ENCODE peak calls at places on chromosomes 12 and 14, in five cellular contexts. One of them, this sample, is unnamed.

GRCh38 chr14:101839236-101839635 is 77.7 kb downstream of the PPP2R5C start:
- DNase-seq in lower leg skin: no peak
- DNase-seq in fibroblast of mammary gland: no peak
- DNase-seq in neural progenitor cell: no peak
- DNase-seq in gastrocnemius medialis: no peak
- DNase-seq in this sample: no peak

GRCh38 chr14:103561381-103562134 is 899 bp downstream of the BAG5 start:
- DNase-seq in lower leg skin: peak; percentile 35
- DNase-seq in fibroblast of mammary gland: peak; percentile 62
- DNase-seq in neural progenitor cell: peak; percentile 71
- DNase-seq in gastrocnemius medialis: peak; percentile 50
- DNase-seq in this sample: peak; percentile 48

GRCh38 chr12:26576266-26576665 is 256.7 kb downstream of the ITPR2 start:
- DNase-seq in lower leg skin: no peak
- DNase-seq in fibroblast of mammary gland: no peak
- DNase-seq in neural progenitor cell: no peak
- DNase-seq in gastrocnemius medialis: no peak
- DNase-seq in this sample: no peak

GRCh38 chr12:55707841-55708694 is at the start of gene ITGA7:
- DNase-seq in lower leg skin: no peak
- DNase-seq in fibroblast of mammary gland: no peak
- DNase-seq in neural progenitor cell: peak; percentile 97
- DNase-seq in gastrocnemius medialis: peak; percentile 78
- DNase-seq in this sample: no peak

GRCh38 chr12:117085318-117085947 is 13.8 kb downstream of the TESC start:
- DNase-seq in lower leg skin: no peak
- DNase-seq in fibroblast of mammary gland: no peak
- DNase-seq in neural progenitor cell: no peak
- DNase-seq in gastrocnemius medialis: no peak
- DNase-seq in this sample: no peak

GRCh38 chr12:100229036-100229635 is 28.5 kb downstream of the ACTR6 start:
- DNase-seq in lower leg skin: no peak
- DNase-seq in fibroblast of mammary gland: peak; percentile 30
- DNase-seq in neural progenitor cell: no peak
- DNase-seq in gastrocnemius medialis: no peak
- DNase-seq in this sample: no peak

GRCh38 chr14:93708800-93709199 is 79.5 kb downstream of the PRIMA1 start:
- DNase-seq in lower leg skin: no peak
- DNase-seq in fibroblast of mammary gland: no peak
- DNase-seq in neural progenitor cell: no peak
- DNase-seq in gastrocnemius medialis: no peak
- DNase-seq in this sample: no peak

GRCh38 chr12:6113691-6114475 is 10.6 kb downstream of the VWF start:
- DNase-seq in lower leg skin: no peak
- DNase-seq in fibroblast of mammary gland: no peak
- DNase-seq in neural progenitor cell: no peak
- DNase-seq in gastrocnemius medialis: no peak
- DNase-seq in this sample: no peak

GRCh38 chr12:100927825-100928224 is 133.2 kb downstream of the ANO4 start:
- DNase-seq in lower leg skin: no peak
- DNase-seq in fibroblast of mammary gland: peak; percentile 88
- DNase-seq in neural progenitor cell: no peak
- DNase-seq in gastrocnemius medialis: no peak
- DNase-seq in this sample: peak; percentile 19

GRCh38 chr12:64528616-64529015 is 76.7 kb downstream of the TBK1 start:
- DNase-seq in lower leg skin: no peak
- DNase-seq in fibroblast of mammary gland: peak; percentile 45
- DNase-seq in neural progenitor cell: no peak
- DNase-seq in gastrocnemius medialis: no peak
- DNase-seq in this sample: no peak

GRCh38 chr12:69720748-69721147 is 17.9 kb upstream of the RAB3IP start:
- DNase-seq in lower leg skin: no peak
- DNase-seq in fibroblast of mammary gland: no peak
- DNase-seq in neural progenitor cell: no peak
- DNase-seq in gastrocnemius medialis: no peak
- DNase-seq in this sample: no peak

GRCh38 chr12:24088751-24089150 is 139.3 kb upstream of the SOX5 start:
- DNase-seq in lower leg skin: no peak
- DNase-seq in fibroblast of mammary gland: peak; percentile 36
- DNase-seq in neural progenitor cell: no peak
- DNase-seq in gastrocnemius medialis: no peak
- DNase-seq in this sample: no peak

GRCh38 chr14:70013269-70013873 is 134.2 kb downstream of the SMOC1 start:
- DNase-seq in lower leg skin: no peak
- DNase-seq in fibroblast of mammary gland: peak; percentile 43
- DNase-seq in neural progenitor cell: peak; percentile 68
- DNase-seq in gastrocnemius medialis: no peak
- DNase-seq in this sample: no peak

GRCh38 chr12:30694971-30695326 is 720 bp downstream of the IPO8 start:
- DNase-seq in lower leg skin: no peak
- DNase-seq in fibroblast of mammary gland: peak; percentile 36
- DNase-seq in neural progenitor cell: peak; percentile 64
- DNase-seq in gastrocnemius medialis: peak; percentile 26
- DNase-seq in this sample: no peak

GRCh38 chr12:25236190-25236589 is 14.5 kb downstream of the KRAS start:
- DNase-seq in lower leg skin: no peak
- DNase-seq in fibroblast of mammary gland: peak; percentile 41
- DNase-seq in neural progenitor cell: no peak
- DNase-seq in gastrocnemius medialis: no peak
- DNase-seq in this sample: peak; percentile 33

GRCh38 chr12:49131973-49132461 is 822 bp upstream of the TUBA1B start:
- DNase-seq in lower leg skin: peak; percentile 42
- DNase-seq in fibroblast of mammary gland: peak; percentile 76
- DNase-seq in neural progenitor cell: no peak
- DNase-seq in gastrocnemius medialis: no peak
- DNase-seq in this sample: no peak

GRCh38 chr12:129357233-129357632 is 504.0 kb downstream of the GLT1D1 start:
- DNase-seq in lower leg skin: no peak
- DNase-seq in fibroblast of mammary gland: no peak
- DNase-seq in neural progenitor cell: no peak
- DNase-seq in gastrocnemius medialis: no peak
- DNase-seq in this sample: no peak

GRCh38 chr12:58026892-58027891 is 85.8 kb downstream of the ATP23 start:
- DNase-seq in lower leg skin: no peak
- DNase-seq in fibroblast of mammary gland: no peak
- DNase-seq in neural progenitor cell: no peak
- DNase-seq in gastrocnemius medialis: no peak
- DNase-seq in this sample: peak; percentile 7

GRCh38 chr12:42450248-42450647 is 124.3 kb downstream of the PPHLN1 start:
- DNase-seq in lower leg skin: no peak
- DNase-seq in fibroblast of mammary gland: peak; percentile 71
- DNase-seq in neural progenitor cell: no peak
- DNase-seq in gastrocnemius medialis: no peak
- DNase-seq in this sample: no peak

GRCh38 chr12:64826234-64826633 is 1.8 kb downstream of the TBC1D30 start:
- DNase-seq in lower leg skin: no peak
- DNase-seq in fibroblast of mammary gland: peak; percentile 56
- DNase-seq in neural progenitor cell: peak; percentile 90
- DNase-seq in gastrocnemius medialis: no peak
- DNase-seq in this sample: peak; percentile 54

GRCh38 chr12:123705935-123706334 is 6.2 kb upstream of the ATP6V0A2 start:
- DNase-seq in lower leg skin: no peak
- DNase-seq in fibroblast of mammary gland: peak; percentile 39
- DNase-seq in neural progenitor cell: no peak
- DNase-seq in gastrocnemius medialis: no peak
- DNase-seq in this sample: no peak

GRCh38 chr12:118649765-118650585 is 273.6 kb downstream of the SUDS3 start:
- DNase-seq in lower leg skin: no peak
- DNase-seq in fibroblast of mammary gland: no peak
- DNase-seq in neural progenitor cell: no peak
- DNase-seq in gastrocnemius medialis: no peak
- DNase-seq in this sample: no peak

GRCh38 chr12:128613821-128614220 is 209.9 kb downstream of the SLC15A4 start:
- DNase-seq in lower leg skin: no peak
- DNase-seq in fibroblast of mammary gland: no peak
- DNase-seq in neural progenitor cell: peak; percentile 56
- DNase-seq in gastrocnemius medialis: no peak
- DNase-seq in this sample: no peak

GRCh38 chr12:4829793-4830162 is 79.9 kb upstream of the KCNA1 start:
- DNase-seq in lower leg skin: no peak
- DNase-seq in fibroblast of mammary gland: no peak
- DNase-seq in neural progenitor cell: no peak
- DNase-seq in gastrocnemius medialis: no peak
- DNase-seq in this sample: no peak

GRCh38 chr12:11862794-11863193 is 207.9 kb upstream of the BCL2L14 start:
- DNase-seq in lower leg skin: no peak
- DNase-seq in fibroblast of mammary gland: peak; percentile 64
- DNase-seq in neural progenitor cell: no peak
- DNase-seq in gastrocnemius medialis: no peak
- DNase-seq in this sample: peak; percentile 78

GRCh38 chr14:103118019-103118662 is 5.1 kb upstream of the TNFAIP2 start:
- DNase-seq in lower leg skin: peak; percentile 76
- DNase-seq in fibroblast of mammary gland: peak; percentile 59
- DNase-seq in neural progenitor cell: no peak
- DNase-seq in gastrocnemius medialis: peak; percentile 72
- DNase-seq in this sample: no peak

GRCh38 chr14:55850803-55851202 is 267.4 kb upstream of the PELI2 start:
- DNase-seq in lower leg skin: peak; percentile 54
- DNase-seq in fibroblast of mammary gland: peak; percentile 58
- DNase-seq in neural progenitor cell: no peak
- DNase-seq in gastrocnemius medialis: no peak
- DNase-seq in this sample: peak; percentile 35
- H3K4me3 ChIP-seq in lower leg skin: no peak overlapping the region
- H3K4me3 ChIP-seq in fibroblast of mammary gland: no peak overlapping the region
- H3K4me3 ChIP-seq in neural progenitor cell: no peak overlapping the region
- H3K4me3 ChIP-seq in gastrocnemius medialis: no peak overlapping the region
- H3K4me3 ChIP-seq in this sample: no peak overlapping the region

GRCh38 chr14:56117765-56118610 is at the start of gene PELI2:
- DNase-seq in lower leg skin: peak; percentile 66
- DNase-seq in fibroblast of mammary gland: peak; percentile 43
- DNase-seq in neural progenitor cell: peak; percentile 87
- DNase-seq in gastrocnemius medialis: peak; percentile 62
- DNase-seq in this sample: peak; percentile 40
- TF ChIP-seq CTCF in lower leg skin: no peak
- TF ChIP-seq CTCF in fibroblast of mammary gland: no peak
- TF ChIP-seq CTCF in neural progenitor cell: peak; percentile 19
- TF ChIP-seq CTCF in gastrocnemius medialis: no peak
- TF ChIP-seq CTCF in this sample: peak; percentile 33

DNA sequence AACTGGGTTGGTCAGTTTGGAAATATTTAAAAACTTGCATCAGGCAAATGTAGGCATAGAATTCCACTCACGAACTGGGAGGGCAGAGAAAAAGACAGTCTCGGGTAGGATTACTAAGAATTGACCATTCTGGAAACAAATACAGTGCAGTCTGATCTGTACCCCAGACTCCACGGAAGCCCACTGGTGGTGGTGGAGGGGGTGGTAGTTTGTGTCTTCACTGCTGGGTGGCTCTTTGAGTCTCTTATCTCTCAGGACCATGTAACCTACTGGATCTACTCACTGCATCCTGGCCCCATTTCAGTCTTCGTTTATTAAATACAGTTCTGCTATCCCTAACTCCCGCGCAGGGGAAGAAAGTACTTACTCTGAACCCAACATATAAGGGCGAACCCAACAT is 1.8 kb downstream of the SLC2A3 start:
- DNase-seq in lower leg skin: no peak
- DNase-seq in fibroblast of mammary gland: no peak
- DNase-seq in neural progenitor cell: no peak
- DNase-seq in gastrocnemius medialis: no peak
- DNase-seq in this sample: no peak
- H3K4me3 ChIP-seq in lower leg skin: peak overlapping the region; percentile 4
- H3K4me3 ChIP-seq in fibroblast of mammary gland: peak overlapping the region; percentile 100
- H3K4me3 ChIP-seq in neural progenitor cell: peak overlapping the region; percentile 94
- H3K4me3 ChIP-seq in gastrocnemius medialis: peak overlapping the region; percentile 73
- H3K4me3 ChIP-seq in this sample: peak overlapping the region; percentile 91

GRCh38 chr14:53946404-53947400 is 9.9 kb downstream of the BMP4 start:
- DNase-seq in lower leg skin: no peak
- DNase-seq in fibroblast of mammary gland: no peak
- DNase-seq in neural progenitor cell: peak; percentile 71
- DNase-seq in gastrocnemius medialis: no peak
- DNase-seq in this sample: no peak
- TF ChIP-seq CTCF in lower leg skin: no peak
- TF ChIP-seq CTCF in fibroblast of mammary gland: no peak
- TF ChIP-seq CTCF in neural progenitor cell: peak; percentile 21
- TF ChIP-seq CTCF in gastrocnemius medialis: no peak
- TF ChIP-seq CTCF in this sample: no peak

GRCh38 chr12:122020795-122021192 is 890 bp upstream of the BCL7A start:
- DNase-seq in lower leg skin: no peak
- DNase-seq in fibroblast of mammary gland: no peak
- DNase-seq in neural progenitor cell: no peak
- DNase-seq in gastrocnemius medialis: no peak
- DNase-seq in this sample: no peak
- H3K4me3 ChIP-seq in lower leg skin: no peak overlapping the region
- H3K4me3 ChIP-seq in fibroblast of mammary gland: peak overlapping the region; percentile 35
- H3K4me3 ChIP-seq in neural progenitor cell: peak overlapping the region; percentile 72
- H3K4me3 ChIP-seq in gastrocnemius medialis: peak overlapping the region; percentile 73
- H3K4me3 ChIP-seq in this sample: peak overlapping the region; percentile 64

GRCh38 chr14:100666851-100667250 is 59.8 kb upstream of the DLK1 start:
- DNase-seq in lower leg skin: no peak
- DNase-seq in fibroblast of mammary gland: no peak
- DNase-seq in neural progenitor cell: no peak
- DNase-seq in gastrocnemius medialis: no peak
- DNase-seq in this sample: no peak
- TF ChIP-seq CTCF in lower leg skin: no peak
- TF ChIP-seq CTCF in fibroblast of mammary gland: no peak
- TF ChIP-seq CTCF in neural progenitor cell: no peak
- TF ChIP-seq CTCF in gastrocnemius medialis: no peak
- TF ChIP-seq CTCF in this sample: no peak

DNA sequence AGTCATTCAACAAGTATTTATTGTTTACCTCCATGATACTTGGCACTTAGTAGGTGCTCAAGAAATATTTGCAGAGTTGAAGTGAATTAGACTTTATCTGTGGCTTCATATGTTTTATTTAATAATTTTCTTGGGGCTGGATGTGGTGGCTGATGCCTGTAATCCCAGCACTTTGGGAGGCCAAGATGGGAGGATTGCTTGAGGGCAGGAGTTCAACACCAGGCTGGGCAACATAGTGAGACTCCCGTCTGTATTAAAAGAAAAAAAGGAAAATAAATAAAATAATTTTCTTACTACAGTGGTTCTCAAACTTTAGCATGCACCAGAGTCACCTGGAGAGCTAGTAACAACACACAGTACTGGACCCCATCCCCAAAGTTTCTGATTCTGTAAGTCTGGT is 905 bp downstream of the ADCK1 start:
- DNase-seq in lower leg skin: no peak
- DNase-seq in fibroblast of mammary gland: no peak
- DNase-seq in neural progenitor cell: no peak
- DNase-seq in gastrocnemius medialis: no peak
- DNase-seq in this sample: no peak
- H3K4me3 ChIP-seq in lower leg skin: no peak overlapping the region
- H3K4me3 ChIP-seq in fibroblast of mammary gland: peak overlapping the region; percentile 66
- H3K4me3 ChIP-seq in neural progenitor cell: peak overlapping the region; percentile 64
- H3K4me3 ChIP-seq in gastrocnemius medialis: peak overlapping the region; percentile 94
- H3K4me3 ChIP-seq in this sample: peak overlapping the region; percentile 76